ENCODE peak calls at places on chromosomes 16 and 17, in four cellular contexts. X is GM12878, O is HepG2, G is H1. R is an unnamed sample.

GRCh38 chr17:8656693-8657092 is 26.2 kb upstream of the MYH10 start:
- DNase-seq in X (no peak), O (no peak), G (no peak), R (no peak)

GRCh38 chr17:73969956-73970355 is 233.5 kb upstream of the RPL38 start:
- DNase-seq in X (no peak), O (no peak), G (no peak), R (no peak)

GRCh38 chr17:9204623-9205329 is 183.5 kb downstream of the NTN1 start:
- DNase-seq in X (no peak), O (no peak), G (no peak), R (no peak)

GRCh38 chr17:79401704-79402075 is 209.2 kb downstream of the RBFOX3 start:
- DNase-seq in X (no peak), O (no peak), G (no peak), R (no peak)

GRCh38 chr16:46731691-46732555 is 16.2 kb downstream of the MYLK3 start:
- DNase-seq in X (no peak), O (peak; percentile 21), G (no peak), R (no peak)

GRCh38 chr16:70481929-70482536 is 27.6 kb downstream of the FCSK start:
- DNase-seq in X (no peak), O (no peak), G (no peak), R (no peak)

GRCh38 chr16:57527027-57527426 is 9.3 kb downstream of the CCDC102A start:
- DNase-seq in X (no peak), O (peak; percentile 54), G (no peak), R (no peak)

GRCh38 chr17:73103661-73104335 is 11.3 kb upstream of the SLC39A11 start:
- DNase-seq in X (no peak), O (no peak), G (no peak), R (no peak)

GRCh38 chr16:84043486-84044107 is 1.0 kb upstream of the SLC38A8 start:
- DNase-seq in X (no peak), O (peak; percentile 81), G (no peak), R (peak; percentile 46)

GRCh38 chr16:12891836-12892235 is 9.6 kb upstream of the SHISA9 start:
- DNase-seq in X (no peak), O (no peak), G (no peak), R (no peak)

GRCh38 chr16:55257971-55258613 is 65.9 kb upstream of the IRX6 start:
- DNase-seq in X (no peak), O (peak; percentile 41), G (peak; percentile 92), R (peak; percentile 33)

GRCh38 chr16:27398894-27399853 is 2.8 kb upstream of the IL21R start:
- DNase-seq in X (peak; percentile 89), O (no peak), G (no peak), R (no peak)

GRCh38 chr16:27437946-27438345 is 36.0 kb downstream of the IL21R start:
- DNase-seq in X (no peak), O (no peak), G (peak; percentile 17), R (no peak)

DNA sequence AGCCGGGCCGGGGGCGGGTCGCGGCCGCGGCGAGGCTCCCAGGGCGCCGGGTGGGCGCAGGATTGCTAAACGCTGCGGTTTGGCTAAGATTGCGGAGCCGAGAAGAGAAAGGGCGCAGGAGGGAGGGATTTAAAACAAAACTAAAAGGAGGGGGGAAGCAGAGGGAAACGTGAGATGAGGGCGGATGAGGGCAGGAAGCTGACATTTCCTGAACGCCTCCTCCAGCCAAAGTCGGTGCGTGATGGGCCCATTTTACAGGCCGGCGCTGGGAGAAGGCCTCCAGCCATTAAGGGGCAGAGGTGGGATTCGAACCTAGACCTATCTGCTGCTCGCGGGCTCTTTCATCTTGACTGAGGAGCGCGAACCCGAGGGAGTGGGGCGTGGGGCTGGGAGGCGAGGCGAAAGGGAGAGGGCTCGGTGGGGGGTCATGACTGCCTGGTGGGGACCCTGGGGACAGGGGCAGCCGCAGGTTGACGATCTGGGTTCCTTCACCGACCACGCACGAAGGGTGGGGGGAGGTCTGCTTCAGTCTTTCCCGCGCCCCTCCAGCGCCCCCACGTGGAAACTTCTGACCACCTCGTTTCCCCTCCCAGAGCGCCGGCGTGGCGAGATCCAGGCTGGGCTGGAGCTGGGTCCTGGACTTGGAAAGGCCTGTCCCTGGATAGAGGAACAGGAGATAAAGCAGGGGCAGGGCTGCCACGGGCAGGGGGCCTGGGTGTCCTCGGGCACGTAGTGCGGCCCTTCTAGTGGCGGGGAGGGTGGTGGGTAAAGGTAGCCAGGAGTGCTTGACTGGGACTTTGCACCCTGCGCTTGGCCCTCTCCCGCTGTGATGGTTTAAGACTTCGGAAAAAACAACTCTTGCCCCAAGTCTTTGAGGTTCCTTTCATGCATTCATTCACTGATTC is 3.8 kb upstream of the TAC4 start:
- DNase-seq in X (no peak), O (peak; percentile 56), G (peak; percentile 95), R (peak; percentile 57)
- TF ChIP-seq SUZ12 in X (no peak), O (no peak), G (no peak), R (no peak)

GRCh38 chr16:23064642-23065041 is 84.6 kb downstream of the USP31 start:
- DNase-seq in X (peak; percentile 53), O (no peak), G (no peak), R (no peak)
- H3K4me1 ChIP-seq in X (no peaks in the 10 kb centered on the region), O (no peaks in the 10 kb centered on the region), G (peaks cover 8% of the 10 kb centered on the region), R (peaks cover 2% of the 10 kb centered on the region)

GRCh38 chr16:1494129-1494640 is 1.0 kb downstream of the TELO2 start:
- DNase-seq in X (no peak), O (peak; percentile 27), G (no peak), R (no peak)
- TF ChIP-seq SUZ12 in X (no peak), O (no peak), G (no peak), R (no peak)

GRCh38 chr17:76561799-76562268 is 22.0 kb downstream of the PRCD start:
- DNase-seq in X (no peak), O (no peak), G (no peak), R (no peak)
- H3K4me1 ChIP-seq in X (peaks cover 19% of the 10 kb centered on the region), O (peaks cover 54% of the 10 kb centered on the region), G (peaks cover 10% of the 10 kb centered on the region), R (peaks cover 2% of the 10 kb centered on the region)

DNA sequence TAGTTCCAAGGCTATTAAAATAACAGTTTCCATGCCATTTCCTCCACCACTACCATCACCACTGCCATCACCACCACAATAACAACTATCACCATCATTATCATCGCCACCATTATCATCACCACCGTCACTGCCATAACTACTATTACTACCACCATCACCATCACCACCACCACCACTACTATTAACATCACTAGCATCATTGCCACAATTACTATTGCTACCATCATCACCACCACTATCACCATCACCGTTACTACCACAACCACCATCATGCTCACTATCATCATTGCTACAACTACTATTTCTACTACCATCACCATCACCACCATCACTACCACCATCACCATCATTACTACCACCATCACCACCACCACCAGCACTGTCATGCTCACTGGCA is 185.9 kb upstream of the MAF start:
- DNase-seq in X (no peak), O (no peak), G (no peak), R (no peak)
- TF ChIP-seq SUZ12 in X (no peak), O (no peak), G (no peak), R (no peak)

DNA sequence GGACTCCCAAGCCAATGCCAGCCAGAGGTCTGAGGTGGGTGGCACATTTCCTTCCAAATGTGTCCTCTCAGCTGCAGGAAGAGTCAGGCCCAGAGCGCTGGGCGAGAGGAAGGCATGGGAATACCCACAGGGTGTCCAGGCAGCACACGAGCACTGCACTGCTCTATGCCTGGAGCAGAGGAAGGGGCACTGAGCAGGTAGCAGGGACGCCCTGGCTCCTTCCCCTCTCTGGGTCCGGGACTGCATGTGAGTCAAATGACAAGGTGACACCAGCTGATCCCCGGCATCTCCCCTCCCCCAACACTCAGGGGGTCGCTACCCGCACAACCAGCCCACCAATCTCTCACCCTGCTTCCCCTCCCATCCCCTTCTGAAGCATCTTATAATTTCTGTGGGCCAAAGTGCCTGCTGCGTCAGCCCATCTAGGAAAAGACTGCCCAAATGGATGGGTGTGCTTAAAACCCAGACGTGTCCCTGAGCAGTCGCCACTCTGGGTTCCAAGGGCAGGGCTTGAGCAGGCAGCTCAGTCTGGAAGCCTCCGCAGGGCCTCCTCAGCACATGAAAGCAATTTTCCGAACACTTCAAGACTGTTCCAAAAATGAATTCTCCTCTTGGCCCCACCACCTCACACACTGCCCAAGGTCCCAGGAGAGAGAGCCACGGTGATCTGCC is 12.0 kb upstream of the BCAR1 start:
- DNase-seq in X (no peak), O (no peak), G (no peak), R (no peak)
- H3K4me1 ChIP-seq in X (peaks cover 9% of the 10 kb centered on the region), O (peaks cover 76% of the 10 kb centered on the region), G (no peaks in the 10 kb centered on the region), R (peaks cover 64% of the 10 kb centered on the region)

DNA sequence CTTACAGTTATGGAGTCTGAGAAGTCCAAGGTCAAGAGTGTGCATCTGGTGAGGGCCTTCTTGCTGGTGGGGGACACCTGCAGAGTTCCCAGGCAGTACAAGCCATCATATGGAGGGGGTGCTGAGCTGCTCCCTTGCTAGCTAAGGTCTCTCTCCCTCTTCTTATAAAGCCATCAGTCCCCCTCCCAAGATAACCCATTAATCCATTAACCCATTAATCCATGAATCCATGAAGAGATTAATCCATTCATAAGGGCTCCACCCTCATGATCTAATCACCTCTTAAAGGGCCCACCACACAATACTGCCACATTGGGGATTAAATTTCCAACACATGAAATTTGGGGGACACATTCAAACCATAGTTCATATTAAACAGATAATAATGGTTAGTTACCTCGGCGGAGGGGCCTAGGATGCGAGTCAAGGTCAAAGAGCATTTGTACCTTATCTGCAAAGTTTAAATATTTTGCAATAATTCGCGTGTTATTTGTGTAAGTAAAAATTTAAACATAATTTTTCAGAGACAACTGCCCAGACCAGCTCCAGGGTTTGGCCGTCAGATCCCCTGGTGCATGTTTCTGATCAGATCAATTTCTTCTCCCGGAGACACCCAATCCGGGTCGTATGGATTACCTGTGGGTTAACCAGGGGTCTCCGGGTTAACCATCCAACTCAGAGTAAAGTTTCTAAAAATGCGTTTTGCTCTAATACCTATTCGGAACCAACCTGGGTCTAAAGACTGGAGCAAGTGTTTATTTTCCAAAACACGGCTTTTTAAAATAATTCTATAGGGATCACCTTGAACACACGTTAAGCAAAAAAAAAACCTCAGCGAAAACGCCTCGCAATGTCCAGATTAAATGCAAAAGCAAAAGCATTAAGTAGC is 740 bp upstream of the POLR3E start:
- DNase-seq in X (peak; percentile 94), O (peak; percentile 34), G (peak; percentile 63), R (no peak)
- TF ChIP-seq SUZ12 in X (no peak), O (no peak), G (no peak), R (no peak)

DNA sequence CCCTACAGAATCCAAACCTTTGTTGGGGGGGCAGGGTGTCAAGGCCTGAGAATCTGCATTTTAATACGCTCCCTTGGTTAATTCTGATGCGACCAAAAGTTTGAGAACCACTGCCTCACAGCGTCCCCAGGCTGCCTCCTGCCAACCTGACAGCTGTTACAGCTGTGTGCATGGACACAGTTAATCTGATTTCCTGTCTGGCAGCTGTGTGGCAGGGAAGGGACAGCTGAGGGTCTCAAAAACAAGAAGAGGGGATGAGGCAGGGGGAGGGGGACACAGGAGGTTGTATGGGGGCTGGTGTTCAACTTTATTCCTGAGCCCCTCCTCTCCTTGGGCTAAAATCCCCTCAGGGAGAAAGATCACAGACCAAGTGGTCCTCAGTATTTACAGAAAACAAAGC is 17.5 kb downstream of the HDAC5 start:
- DNase-seq in X (no peak), O (no peak), G (no peak), R (no peak)
- H3K4me1 ChIP-seq in X (peaks cover 6% of the 10 kb centered on the region), O (peaks cover 97% of the 10 kb centered on the region), G (no peaks in the 10 kb centered on the region), R (peaks cover 52% of the 10 kb centered on the region)

GRCh38 chr17:18253947-18254821 is 4.4 kb downstream of the FLII start:
- DNase-seq in X (no peak), O (no peak), G (no peak), R (no peak)
- TF ChIP-seq SUZ12 in X (no peak), O (no peak), G (no peak), R (no peak)

R was measured in NT2/D1.